ENCODE peak calls at places on chromosomes 12 and 14, in four cellular contexts. B, W, V and F are unnamed samples.

GRCh38 chr12:94175763-94176660 is 27.6 kb downstream of the PLXNC1 start:
- DNase-seq in B (no peak), V (no peak), W (peak; percentile 20), F (no peak)

GRCh38 chr12:108629824-108630476 is 3.7 kb downstream of the SELPLG start:
- DNase-seq in B (peak; percentile 54), W (peak; percentile 81), V (peak; percentile 79), F (no peak)

GRCh38 chr14:67526676-67527459 is 6.2 kb upstream of the PLEKHH1 start:
- DNase-seq in B (peak; percentile 55), W (peak; percentile 41), V (no peak), F (peak; percentile 64)

GRCh38 chr14:68291820-68292219 is 472.2 kb downstream of the RAD51B start:
- DNase-seq in V (no peak), W (no peak), B (no peak), F (no peak)

GRCh38 chr12:75345531-75345930 is 11.1 kb downstream of the GLIPR1L1 start:
- DNase-seq in B (no peak), W (no peak), V (no peak), F (no peak)

GRCh38 chr12:115495300-115495699 is 782.2 kb downstream of the MED13L start:
- DNase-seq in V (no peak), W (no peak), B (no peak), F (no peak)

GRCh38 chr12:52713960-52714886 is 10.9 kb upstream of the KRT77 start:
- DNase-seq in W (no peak), V (no peak), B (no peak), F (no peak)

GRCh38 chr14:69996197-69996596 is 117.0 kb downstream of the SMOC1 start:
- DNase-seq in V (no peak), W (no peak), B (no peak), F (no peak)

GRCh38 chr14:101982621-101983020 is 18.2 kb downstream of the DYNC1H1 start:
- DNase-seq in V (no peak), B (no peak), W (no peak), F (no peak)

GRCh38 chr14:90778468-90779255 is 37.6 kb downstream of the TTC7B start:
- DNase-seq in V (no peak), B (no peak), W (no peak), F (no peak)

GRCh38 chr12:4383304-4383865 is 3.9 kb upstream of the FGF23 start:
- DNase-seq in V (no peak), W (no peak), B (no peak), F (no peak)

GRCh38 chr14:58572092-58572853 is 65.5 kb upstream of the DACT1 start:
- DNase-seq in B (no peak), V (no peak), W (peak; percentile 50), F (no peak)

GRCh38 chr14:59333668-59334067 is 131.5 kb downstream of the GPR135 start:
- DNase-seq in W (peak; percentile 100), B (peak; percentile 46), V (no peak), F (no peak)

GRCh38 chr12:91397866-91398532 is 215.4 kb upstream of the DCN start:
- DNase-seq in W (no peak), V (no peak), B (no peak), F (no peak)

GRCh38 chr12:95701275-95701674 is 89.3 kb downstream of the NTN4 start:
- DNase-seq in V (no peak), B (no peak), W (peak; percentile 18), F (no peak)

GRCh38 chr12:38384816-38385491 is 68.4 kb downstream of the ALG10B start:
- DNase-seq in W (no peak), B (no peak), V (peak; percentile 47), F (no peak)

GRCh38 chr12:132401982-132402381 is 72.6 kb upstream of the GALNT9 start:
- DNase-seq in V (no peak), W (no peak), B (no peak), F (no peak)

GRCh38 chr14:104212206-104213095 is 74.1 kb downstream of the KIF26A start:
- DNase-seq in B (no peak), W (no peak), V (peak; percentile 38), F (no peak)

GRCh38 chr14:105589161-105589925 is 63.0 kb downstream of the TMEM121 start:
- DNase-seq in W (no peak), B (no peak), V (no peak), F (peak; percentile 22)

GRCh38 chr12:68336754-68337343 is 4.7 kb upstream of the MDM1 start:
- DNase-seq in V (no peak), B (no peak), W (no peak), F (no peak)

GRCh38 chr12:97283297-97283696 is 179.3 kb upstream of the RMST start:
- DNase-seq in B (no peak), V (no peak), W (no peak), F (no peak)

GRCh38 chr14:53608369-53608768 is 348.3 kb downstream of the BMP4 start:
- DNase-seq in W (no peak), B (no peak), V (no peak), F (no peak)

GRCh38 chr14:73829526-73830431 is 21.9 kb upstream of the PTGR2 start:
- DNase-seq in W (peak; percentile 69), V (no peak), B (peak; percentile 43), F (peak; percentile 77)

GRCh38 chr14:39102265-39102968 is 618 bp downstream of the SEC23A start:
- DNase-seq in V (no peak), B (no peak), W (no peak), F (peak; percentile 18)

GRCh38 chr14:67359319-67359774 is 257 bp downstream of the ATP6V1D start:
- DNase-seq in W (peak; percentile 64), B (peak; percentile 33), V (peak; percentile 53), F (no peak)

GRCh38 chr14:68318788-68319187 is 474.1 kb downstream of the ZFP36L1 start:
- DNase-seq in W (no peak), B (no peak), V (no peak), F (no peak)

GRCh38 chr12:29562167-29562776 is 64.8 kb upstream of the OVCH1 start:
- DNase-seq in W (no peak), B (no peak), V (no peak), F (no peak)

GRCh38 chr12:46775796-46776195 is 50.0 kb downstream of the SLC38A4 start:
- DNase-seq in B (no peak), V (no peak), W (no peak), F (no peak)

GRCh38 chr12:49865782-49866135 is 22.9 kb upstream of the BCDIN3D start:
- DNase-seq in W (no peak), B (no peak), V (no peak), F (no peak)

GRCh38 chr12:91974541-91974940 is 171.1 kb downstream of the BTG1 start:
- DNase-seq in V (no peak), W (peak; percentile 59), B (no peak), F (no peak)

GRCh38 chr12:112906712-112907414 is at the start of gene OAS1:
- DNase-seq in W (peak; percentile 17), V (no peak), B (peak; percentile 39), F (peak; percentile 68)

GRCh38 chr14:34628681-34629135 is 1.2 kb downstream of the SNX6 start:
- DNase-seq in B (no peak), V (no peak), W (peak; percentile 32), F (no peak)

GRCh38 chr14:104135121-104135903 is 3.1 kb upstream of the KIF26A start:
- DNase-seq in B (no peak), V (peak; percentile 42), W (no peak), F (no peak)

GRCh38 chr14:104639889-104640548 is 35.4 kb upstream of the TMEM179 start:
- DNase-seq in W (peak; percentile 30), V (peak; percentile 62), B (peak; percentile 40), F (peak; percentile 88)

GRCh38 chr14:90453401-90453951 is 56.6 kb downstream of the CALM1 start:
- DNase-seq in V (no peak), W (no peak), B (no peak), F (no peak)

GRCh38 chr12:108313609-108314331 is 25.3 kb downstream of the CMKLR1 start:
- DNase-seq in B (no peak), V (peak; percentile 72), W (no peak), F (no peak)

GRCh38 chr12:122022393-122023338 is 982 bp downstream of the BCL7A start:
- DNase-seq in V (no peak), B (no peak), W (peak; percentile 20), F (peak; percentile 77)

GRCh38 chr12:66571361-66571760 is 107.5 kb downstream of the GRIP1 start:
- DNase-seq in W (no peak), B (no peak), V (no peak), F (no peak)
- TF ChIP-seq CTCF in W (no peak), B (no peak), V (no peak), F (no peak)

DNA sequence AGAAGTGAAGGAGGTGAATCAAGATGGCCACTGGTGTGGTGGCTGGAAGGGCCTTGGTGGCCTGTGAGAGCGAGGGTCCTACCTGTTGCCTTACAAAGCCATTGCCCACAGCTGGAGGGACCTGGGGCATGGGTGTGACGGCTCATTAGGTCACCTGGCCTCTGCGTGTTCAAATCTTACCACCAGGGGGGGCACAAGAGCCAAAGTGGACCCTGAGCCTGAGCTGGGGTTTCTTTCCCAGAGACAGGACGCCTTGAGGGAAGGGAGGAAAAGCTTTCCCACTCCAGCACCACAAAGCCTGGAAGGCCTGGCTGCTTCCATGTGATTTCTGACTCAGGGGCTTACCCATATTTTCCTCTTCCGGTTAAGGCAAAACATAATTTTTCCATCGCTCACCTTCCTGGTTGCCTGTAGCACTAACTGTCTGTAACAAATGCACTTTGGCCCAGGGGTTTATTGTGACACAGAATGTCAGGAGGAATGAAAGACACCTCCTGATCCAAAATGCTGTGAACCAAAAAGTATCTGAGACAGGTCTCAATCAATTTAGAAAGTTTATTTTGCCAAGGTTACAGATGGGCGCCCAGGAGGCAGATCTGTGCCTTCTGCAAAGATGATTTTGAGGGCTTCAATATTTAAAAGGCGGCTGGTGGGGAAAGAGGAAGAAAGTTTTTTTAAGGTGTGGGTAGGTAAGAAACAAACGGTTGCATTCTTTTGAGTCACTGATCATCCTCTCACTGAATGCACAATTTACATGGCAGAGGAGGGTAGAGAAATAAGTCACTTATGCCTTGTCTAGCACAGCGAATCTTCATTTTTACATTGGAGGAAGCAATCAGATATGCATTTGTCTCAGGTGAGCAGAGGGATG is 4.3 kb upstream of the CD9 start:
- DNase-seq in V (peak; percentile 83), W (peak; percentile 76), B (peak; percentile 89), F (peak; percentile 92)
- TF ChIP-seq CTCF in V (peak; percentile 94), W (peak; percentile 95), B (peak; percentile 90), F (peak; percentile 87)

GRCh38 chr12:20653871-20654270 is 41.3 kb upstream of the SLCO1C1 start:
- DNase-seq in W (no peak), V (no peak), B (no peak), F (no peak)
- TF ChIP-seq CTCF in W (no peak), V (no peak), B (no peak), F (no peak)

GRCh38 chr12:105107497-105108371 is at the start of gene WASHC4:
- DNase-seq in V (peak; percentile 97), W (peak; percentile 89), B (peak; percentile 95), F (peak; percentile 98)
- TF ChIP-seq CTCF in V (no peak), W (no peak), B (no peak), F (no peak)